ENCODE peak calls at places on chromosomes 5 and 9, in seven cellular contexts. One of them, this sample, is unnamed.

GRCh38 chr5:78003914-78004313 is 227.8 kb upstream of the TBCA start:
- DNase-seq in H9: no peak
- DNase-seq in hypothalamus: no peak
- DNase-seq in HTR-8/SVneo: no peak
- DNase-seq in retina: peak; percentile 85
- DNase-seq in iris pigment epithelial cell: no peak
- DNase-seq in ureter: no peak
- DNase-seq in this sample: no peak

GRCh38 chr9:25562101-25562500 is 116.1 kb downstream of the TUSC1 start:
- DNase-seq in H9: no peak
- DNase-seq in hypothalamus: no peak
- DNase-seq in HTR-8/SVneo: no peak
- DNase-seq in retina: no peak
- DNase-seq in iris pigment epithelial cell: no peak
- DNase-seq in ureter: no peak
- DNase-seq in this sample: no peak

GRCh38 chr9:14822666-14823065 is 87.6 kb downstream of the FREM1 start:
- DNase-seq in H9: no peak
- DNase-seq in hypothalamus: no peak
- DNase-seq in HTR-8/SVneo: no peak
- DNase-seq in retina: no peak
- DNase-seq in iris pigment epithelial cell: no peak
- DNase-seq in ureter: no peak
- DNase-seq in this sample: no peak

GRCh38 chr5:107431998-107432397 is 238.7 kb downstream of the EFNA5 start:
- DNase-seq in H9: no peak
- DNase-seq in hypothalamus: no peak
- DNase-seq in HTR-8/SVneo: no peak
- DNase-seq in retina: no peak
- DNase-seq in iris pigment epithelial cell: peak; percentile 67
- DNase-seq in ureter: no peak
- DNase-seq in this sample: no peak

GRCh38 chr5:124754206-124754927 is 7.9 kb upstream of the ZNF608 start:
- DNase-seq in H9: no peak
- DNase-seq in hypothalamus: no peak
- DNase-seq in HTR-8/SVneo: no peak
- DNase-seq in retina: peak; percentile 52
- DNase-seq in iris pigment epithelial cell: no peak
- DNase-seq in ureter: no peak
- DNase-seq in this sample: no peak

GRCh38 chr5:138789771-138790242 is 36.6 kb downstream of the CTNNA1 start:
- DNase-seq in H9: no peak
- DNase-seq in hypothalamus: no peak
- DNase-seq in HTR-8/SVneo: peak; percentile 40
- DNase-seq in retina: peak; percentile 20
- DNase-seq in iris pigment epithelial cell: peak; percentile 43
- DNase-seq in ureter: no peak
- DNase-seq in this sample: peak; percentile 68

GRCh38 chr9:126833020-126833419 is 27.4 kb upstream of the ZBTB34 start:
- DNase-seq in H9: no peak
- DNase-seq in hypothalamus: no peak
- DNase-seq in HTR-8/SVneo: no peak
- DNase-seq in retina: no peak
- DNase-seq in iris pigment epithelial cell: no peak
- DNase-seq in ureter: no peak
- DNase-seq in this sample: no peak

GRCh38 chr9:114083693-114084092 is 5.6 kb upstream of the AMBP start:
- DNase-seq in H9: no peak
- DNase-seq in hypothalamus: no peak
- DNase-seq in HTR-8/SVneo: no peak
- DNase-seq in retina: no peak
- DNase-seq in iris pigment epithelial cell: no peak
- DNase-seq in ureter: peak; percentile 34
- DNase-seq in this sample: no peak

GRCh38 chr5:158951951-158952545 is 147.7 kb downstream of the EBF1 start:
- DNase-seq in H9: peak; percentile 36
- DNase-seq in hypothalamus: no peak
- DNase-seq in HTR-8/SVneo: no peak
- DNase-seq in retina: no peak
- DNase-seq in iris pigment epithelial cell: no peak
- DNase-seq in ureter: no peak
- DNase-seq in this sample: peak; percentile 32

GRCh38 chr9:111250836-111251452 is 79.1 kb downstream of the OR2K2 start:
- DNase-seq in H9: no peak
- DNase-seq in hypothalamus: no peak
- DNase-seq in HTR-8/SVneo: no peak
- DNase-seq in retina: no peak
- DNase-seq in iris pigment epithelial cell: no peak
- DNase-seq in ureter: no peak
- DNase-seq in this sample: no peak

GRCh38 chr5:178313316-178313715 is 80.7 kb upstream of the PHYKPL start:
- DNase-seq in H9: no peak
- DNase-seq in hypothalamus: no peak
- DNase-seq in HTR-8/SVneo: no peak
- DNase-seq in retina: no peak
- DNase-seq in iris pigment epithelial cell: no peak
- DNase-seq in ureter: no peak
- DNase-seq in this sample: no peak

GRCh38 chr9:74953235-74953741 is 576 bp upstream of the C9orf40 start:
- DNase-seq in H9: no peak
- DNase-seq in hypothalamus: no peak
- DNase-seq in HTR-8/SVneo: no peak
- DNase-seq in retina: no peak
- DNase-seq in iris pigment epithelial cell: no peak
- DNase-seq in ureter: no peak
- DNase-seq in this sample: no peak

This sample was measured in H7.